ENCODE peak calls at places on chromosomes 16 and 17, in eight cellular contexts. B, V, K, R, O, Q, J and G are unnamed samples.

GRCh38 chr17:48611213-48611612 is 396 bp upstream of the HOXB7 start:
- DNase-seq in O (no peak), J (peak), K (no peak), Q (no peak), B (peak), R (peak), V (no peak), G (no peak)

GRCh38 chr17:36583787-36584186 is 7.9 kb upstream of the DHRS11 start:
- DNase-seq in R (no peak), O (no peak), K (no peak), B (no peak), V (no peak), Q (no peak), J (no peak), G (no peak)

GRCh38 chr17:73338050-73338491 is 26.3 kb upstream of the CDC42EP4 start:
- DNase-seq in R (no peak), Q (no peak), J (no peak), K (no peak), B (no peak), O (peak), V (no peak), G (peak)

GRCh38 chr17:15649861-15650391 is 30.4 kb upstream of the FBXW10B start:
- DNase-seq in O (peak), B (no peak), J (peak), R (peak), K (no peak), V (peak), Q (no peak), G (no peak)

GRCh38 chr16:20976568-20976967 is 76.0 kb downstream of the LYRM1 start:
- DNase-seq in R (no peak), K (no peak), B (no peak), J (no peak), V (no peak), O (no peak), Q (no peak), G (no peak)

GRCh38 chr16:17334096-17334495 is 136.7 kb downstream of the XYLT1 start:
- DNase-seq in Q (no peak), R (no peak), O (peak), J (no peak), V (no peak), B (no peak), K (no peak), G (no peak)

GRCh38 chr17:72538921-72539352 is 418.1 kb downstream of the SOX9 start:
- DNase-seq in Q (no peak), V (no peak), K (no peak), R (no peak), B (no peak), O (no peak), J (no peak), G (peak)

GRCh38 chr16:29198731-29199521 is 207.6 kb downstream of the NPIPB11 start:
- DNase-seq in Q (no peak), O (no peak), J (no peak), K (no peak), V (no peak), B (no peak), R (no peak), G (no peak)

GRCh38 chr17:27319536-27320221 is 25.8 kb downstream of the WSB1 start:
- DNase-seq in J (peak), V (no peak), B (peak), R (no peak), Q (no peak), O (peak), K (no peak), G (no peak)

GRCh38 chr16:55439101-55439690 is 39.8 kb upstream of the MMP2 start:
- DNase-seq in B (no peak), O (no peak), R (no peak), J (no peak), K (no peak), V (no peak), Q (no peak), G (no peak)

GRCh38 chr17:16927641-16928321 is 44.1 kb downstream of the TNFRSF13B start:
- DNase-seq in K (no peak), V (no peak), J (no peak), R (no peak), Q (no peak), O (no peak), B (no peak), G (no peak)

GRCh38 chr17:3943240-3943891 is 20.9 kb downstream of the ATP2A3 start:
- DNase-seq in B (no peak), V (no peak), R (no peak), K (no peak), Q (no peak), O (no peak), J (no peak), G (no peak)

GRCh38 chr17:74272731-74273201 is 1.3 kb upstream of the DNAI2 start:
- DNase-seq in Q (no peak), J (no peak), R (no peak), B (no peak), O (no peak), V (no peak), K (no peak), G (no peak)

GRCh38 chr17:82217530-82218204 is 5.0 kb upstream of the CCDC57 start:
- DNase-seq in R (peak), Q (no peak), B (no peak), K (no peak), J (no peak), V (peak), O (peak), G (no peak)

GRCh38 chr17:77822302-77823030 is 136.0 kb upstream of the TNRC6C start:
- DNase-seq in B (no peak), Q (no peak), O (no peak), V (no peak), R (no peak), K (no peak), J (no peak), G (no peak)

GRCh38 chr16:20849587-20850390 is 43.5 kb downstream of the REXO5 start:
- DNase-seq in J (peak), O (peak), K (peak), Q (peak), B (peak), R (peak), V (peak), G (peak)